ENCODE peak calls at places on chromosome 1, in seven cellular contexts. B is foreskin fibroblast, I is retina, Y is dermis blood vessel endothelial cell, F is WTC11, V is Panc1, U is bronchial epithelial cell. G is an unnamed sample.

GRCh38 chr1:36692465-36692864 is 209.8 kb upstream of the CSF3R start:
- DNase-seq in B (no peak), I (no peak), V (no peak), F (no peak), U (no peak), Y (no peak), G (no peak)

GRCh38 chr1:219144659-219145313 is 28.9 kb upstream of the LYPLAL1 start:
- DNase-seq in I (no peak), U (no peak), F (no peak), Y (no peak), V (no peak), B (no peak), G (no peak)

GRCh38 chr1:29481031-29481430 is 244.7 kb downstream of the PTPRU start:
- DNase-seq in V (no peak), I (no peak), B (no peak), Y (no peak), F (no peak), U (no peak), G (no peak)

GRCh38 chr1:226643167-226643566 is 94.6 kb downstream of the STUM start:
- DNase-seq in Y (no peak), I (no peak), U (peak; percentile 83), B (no peak), F (no peak), V (no peak), G (peak; percentile 62)

GRCh38 chr1:184143449-184143848 is 91.9 kb downstream of the TSEN15 start:
- DNase-seq in V (no peak), F (no peak), B (no peak), U (no peak), Y (no peak), I (peak; percentile 14), G (no peak)

GRCh38 chr1:31181515-31182343 is 58.0 kb downstream of the NKAIN1 start:
- DNase-seq in V (no peak), F (peak; percentile 87), Y (peak; percentile 71), I (peak; percentile 88), U (no peak), B (peak; percentile 14), G (no peak)

GRCh38 chr1:203327684-203328457 is 22.6 kb downstream of the BTG2 start:
- DNase-seq in B (peak; percentile 41), Y (peak; percentile 73), U (peak; percentile 73), V (peak; percentile 42), F (no peak), I (no peak), G (no peak)

GRCh38 chr1:55352080-55352800 is 137.1 kb upstream of the USP24 start:
- DNase-seq in V (no peak), Y (no peak), I (no peak), F (no peak), B (no peak), U (no peak), G (no peak)

GRCh38 chr1:22285545-22286396 is 142.9 kb upstream of the WNT4 start:
- DNase-seq in U (no peak), I (no peak), B (no peak), F (no peak), Y (no peak), V (no peak), G (no peak)